ENCODE peak calls at places on chromosomes 3 and 15, in six cellular contexts. One of them, this sample, is unnamed.

GRCh38 chr3:46847744-46848143 is 15.5 kb downstream of the MYL3 start:
- DNase-seq in T-helper 2 cell: no peak
- DNase-seq in stimulated activated CD4-positive, alpha-beta T cell treated with anti-CD3 and anti-CD28 coated beads, Interleukin-15, amount 100 ng/mL, for 1 hour: no peak
- DNase-seq in HEK293T: no peak
- DNase-seq in A172: no peak
- DNase-seq in GM20000: no peak
- DNase-seq in this sample: no peak

GRCh38 chr3:103002447-103002846 is 567.6 kb downstream of the ZPLD1 start:
- DNase-seq in T-helper 2 cell: no peak
- DNase-seq in stimulated activated CD4-positive, alpha-beta T cell treated with anti-CD3 and anti-CD28 coated beads, Interleukin-15, amount 100 ng/mL, for 1 hour: no peak
- DNase-seq in HEK293T: no peak
- DNase-seq in A172: peak
- DNase-seq in GM20000: no peak
- DNase-seq in this sample: no peak

GRCh38 chr15:51333571-51333970 is 4.8 kb downstream of the CYP19A1 start:
- DNase-seq in T-helper 2 cell: no peak
- DNase-seq in stimulated activated CD4-positive, alpha-beta T cell treated with anti-CD3 and anti-CD28 coated beads, Interleukin-15, amount 100 ng/mL, for 1 hour: no peak
- DNase-seq in HEK293T: no peak
- DNase-seq in A172: no peak
- DNase-seq in GM20000: no peak
- DNase-seq in this sample: no peak

GRCh38 chr3:129271674-129272073 is 7.0 kb upstream of the HMCES start:
- DNase-seq in T-helper 2 cell: no peak
- DNase-seq in stimulated activated CD4-positive, alpha-beta T cell treated with anti-CD3 and anti-CD28 coated beads, Interleukin-15, amount 100 ng/mL, for 1 hour: no peak
- DNase-seq in HEK293T: no peak
- DNase-seq in A172: no peak
- DNase-seq in GM20000: no peak
- DNase-seq in this sample: no peak

GRCh38 chr3:36669763-36670162 is 94.6 kb downstream of the DCLK3 start:
- DNase-seq in T-helper 2 cell: no peak
- DNase-seq in stimulated activated CD4-positive, alpha-beta T cell treated with anti-CD3 and anti-CD28 coated beads, Interleukin-15, amount 100 ng/mL, for 1 hour: no peak
- DNase-seq in HEK293T: no peak
- DNase-seq in A172: no peak
- DNase-seq in GM20000: no peak
- DNase-seq in this sample: no peak

GRCh38 chr15:58684036-58684700 is 65.3 kb downstream of the ADAM10 start:
- DNase-seq in T-helper 2 cell: no peak
- DNase-seq in stimulated activated CD4-positive, alpha-beta T cell treated with anti-CD3 and anti-CD28 coated beads, Interleukin-15, amount 100 ng/mL, for 1 hour: no peak
- DNase-seq in HEK293T: no peak
- DNase-seq in A172: no peak
- DNase-seq in GM20000: no peak
- DNase-seq in this sample: no peak

GRCh38 chr3:58704745-58705144 is 38.2 kb upstream of the FAM3D start:
- DNase-seq in T-helper 2 cell: no peak
- DNase-seq in stimulated activated CD4-positive, alpha-beta T cell treated with anti-CD3 and anti-CD28 coated beads, Interleukin-15, amount 100 ng/mL, for 1 hour: no peak
- DNase-seq in HEK293T: no peak
- DNase-seq in A172: no peak
- DNase-seq in GM20000: no peak
- DNase-seq in this sample: no peak

GRCh38 chr3:111809196-111809595 is 49.9 kb upstream of the PHLDB2 start:
- DNase-seq in T-helper 2 cell: no peak
- DNase-seq in stimulated activated CD4-positive, alpha-beta T cell treated with anti-CD3 and anti-CD28 coated beads, Interleukin-15, amount 100 ng/mL, for 1 hour: no peak
- DNase-seq in HEK293T: no peak
- DNase-seq in A172: peak
- DNase-seq in GM20000: no peak
- DNase-seq in this sample: no peak

GRCh38 chr3:179745109-179745508 is 92.3 kb downstream of the USP13 start:
- DNase-seq in T-helper 2 cell: no peak
- DNase-seq in stimulated activated CD4-positive, alpha-beta T cell treated with anti-CD3 and anti-CD28 coated beads, Interleukin-15, amount 100 ng/mL, for 1 hour: no peak
- DNase-seq in HEK293T: no peak
- DNase-seq in A172: no peak
- DNase-seq in GM20000: no peak
- DNase-seq in this sample: no peak

GRCh38 chr3:189258261-189258660 is 86.5 kb downstream of the TPRG1 start:
- DNase-seq in T-helper 2 cell: no peak
- DNase-seq in stimulated activated CD4-positive, alpha-beta T cell treated with anti-CD3 and anti-CD28 coated beads, Interleukin-15, amount 100 ng/mL, for 1 hour: no peak
- DNase-seq in HEK293T: no peak
- DNase-seq in A172: no peak
- DNase-seq in GM20000: no peak
- DNase-seq in this sample: no peak

GRCh38 chr15:32669870-32670623 is 28.5 kb downstream of the SCG5 start:
- DNase-seq in T-helper 2 cell: no peak
- DNase-seq in stimulated activated CD4-positive, alpha-beta T cell treated with anti-CD3 and anti-CD28 coated beads, Interleukin-15, amount 100 ng/mL, for 1 hour: no peak
- DNase-seq in HEK293T: no peak
- DNase-seq in A172: no peak
- DNase-seq in GM20000: no peak
- DNase-seq in this sample: no peak

GRCh38 chr3:10950476-10951294 is 41.9 kb upstream of the SLC6A1 start:
- DNase-seq in T-helper 2 cell: no peak
- DNase-seq in stimulated activated CD4-positive, alpha-beta T cell treated with anti-CD3 and anti-CD28 coated beads, Interleukin-15, amount 100 ng/mL, for 1 hour: no peak
- DNase-seq in HEK293T: peak
- DNase-seq in A172: peak
- DNase-seq in GM20000: no peak
- DNase-seq in this sample: no peak

GRCh38 chr3:56799251-56799882 is 2.4 kb downstream of the ARHGEF3 start:
- DNase-seq in T-helper 2 cell: no peak
- DNase-seq in stimulated activated CD4-positive, alpha-beta T cell treated with anti-CD3 and anti-CD28 coated beads, Interleukin-15, amount 100 ng/mL, for 1 hour: no peak
- DNase-seq in HEK293T: no peak
- DNase-seq in A172: peak
- DNase-seq in GM20000: peak
- DNase-seq in this sample: peak

GRCh38 chr3:160027541-160028195 is 39.0 kb downstream of the IL12A start:
- DNase-seq in T-helper 2 cell: no peak
- DNase-seq in stimulated activated CD4-positive, alpha-beta T cell treated with anti-CD3 and anti-CD28 coated beads, Interleukin-15, amount 100 ng/mL, for 1 hour: no peak
- DNase-seq in HEK293T: no peak
- DNase-seq in A172: peak
- DNase-seq in GM20000: peak
- DNase-seq in this sample: peak

GRCh38 chr15:32718822-32719716 is 1.3 kb downstream of the GREM1 start:
- DNase-seq in T-helper 2 cell: no peak
- DNase-seq in stimulated activated CD4-positive, alpha-beta T cell treated with anti-CD3 and anti-CD28 coated beads, Interleukin-15, amount 100 ng/mL, for 1 hour: no peak
- DNase-seq in HEK293T: no peak
- DNase-seq in A172: no peak
- DNase-seq in GM20000: peak
- DNase-seq in this sample: no peak

GRCh38 chr3:161508852-161509477 is 12.4 kb downstream of the OTOL1 start:
- DNase-seq in T-helper 2 cell: no peak
- DNase-seq in stimulated activated CD4-positive, alpha-beta T cell treated with anti-CD3 and anti-CD28 coated beads, Interleukin-15, amount 100 ng/mL, for 1 hour: no peak
- DNase-seq in HEK293T: peak
- DNase-seq in A172: no peak
- DNase-seq in GM20000: peak
- DNase-seq in this sample: peak

GRCh38 chr3:52443791-52444687 is 864 bp downstream of the SEMA3G start:
- DNase-seq in T-helper 2 cell: no peak
- DNase-seq in stimulated activated CD4-positive, alpha-beta T cell treated with anti-CD3 and anti-CD28 coated beads, Interleukin-15, amount 100 ng/mL, for 1 hour: no peak
- DNase-seq in HEK293T: no peak
- DNase-seq in A172: no peak
- DNase-seq in GM20000: no peak
- DNase-seq in this sample: no peak

GRCh38 chr3:4672727-4673126 is 179.6 kb downstream of the ITPR1 start:
- DNase-seq in T-helper 2 cell: no peak
- DNase-seq in stimulated activated CD4-positive, alpha-beta T cell treated with anti-CD3 and anti-CD28 coated beads, Interleukin-15, amount 100 ng/mL, for 1 hour: no peak
- DNase-seq in HEK293T: no peak
- DNase-seq in A172: no peak
- DNase-seq in GM20000: no peak
- DNase-seq in this sample: no peak

GRCh38 chr3:37993811-37994638 is 3.4 kb downstream of the VILL start:
- DNase-seq in T-helper 2 cell: no peak
- DNase-seq in stimulated activated CD4-positive, alpha-beta T cell treated with anti-CD3 and anti-CD28 coated beads, Interleukin-15, amount 100 ng/mL, for 1 hour: peak
- DNase-seq in HEK293T: peak
- DNase-seq in A172: no peak
- DNase-seq in GM20000: peak
- DNase-seq in this sample: peak

GRCh38 chr15:41281236-41281635 is 50.2 kb downstream of the CHP1 start:
- DNase-seq in T-helper 2 cell: no peak
- DNase-seq in stimulated activated CD4-positive, alpha-beta T cell treated with anti-CD3 and anti-CD28 coated beads, Interleukin-15, amount 100 ng/mL, for 1 hour: no peak
- DNase-seq in HEK293T: no peak
- DNase-seq in A172: peak
- DNase-seq in GM20000: no peak
- DNase-seq in this sample: no peak

GRCh38 chr3:6439824-6440223 is 421.1 kb upstream of the GRM7 start:
- DNase-seq in T-helper 2 cell: no peak
- DNase-seq in stimulated activated CD4-positive, alpha-beta T cell treated with anti-CD3 and anti-CD28 coated beads, Interleukin-15, amount 100 ng/mL, for 1 hour: no peak
- DNase-seq in HEK293T: no peak
- DNase-seq in A172: no peak
- DNase-seq in GM20000: no peak
- DNase-seq in this sample: no peak

GRCh38 chr15:85910796-85911195 is 116.1 kb upstream of the KLHL25 start:
- DNase-seq in T-helper 2 cell: no peak
- DNase-seq in stimulated activated CD4-positive, alpha-beta T cell treated with anti-CD3 and anti-CD28 coated beads, Interleukin-15, amount 100 ng/mL, for 1 hour: no peak
- DNase-seq in HEK293T: no peak
- DNase-seq in A172: no peak
- DNase-seq in GM20000: no peak
- DNase-seq in this sample: no peak

GRCh38 chr3:111324645-111325044 is 217.4 kb upstream of the CD96 start:
- DNase-seq in T-helper 2 cell: no peak
- DNase-seq in stimulated activated CD4-positive, alpha-beta T cell treated with anti-CD3 and anti-CD28 coated beads, Interleukin-15, amount 100 ng/mL, for 1 hour: no peak
- DNase-seq in HEK293T: no peak
- DNase-seq in A172: peak
- DNase-seq in GM20000: no peak
- DNase-seq in this sample: no peak

GRCh38 chr3:131494706-131495105 is 8.1 kb downstream of the MRPL3 start:
- DNase-seq in T-helper 2 cell: no peak
- DNase-seq in stimulated activated CD4-positive, alpha-beta T cell treated with anti-CD3 and anti-CD28 coated beads, Interleukin-15, amount 100 ng/mL, for 1 hour: no peak
- DNase-seq in HEK293T: no peak
- DNase-seq in A172: no peak
- DNase-seq in GM20000: no peak
- DNase-seq in this sample: no peak

GRCh38 chr3:131421301-131421700 is 39.7 kb downstream of the NUDT16 start:
- DNase-seq in T-helper 2 cell: no peak
- DNase-seq in stimulated activated CD4-positive, alpha-beta T cell treated with anti-CD3 and anti-CD28 coated beads, Interleukin-15, amount 100 ng/mL, for 1 hour: no peak
- DNase-seq in HEK293T: no peak
- DNase-seq in A172: no peak
- DNase-seq in GM20000: no peak
- DNase-seq in this sample: no peak

This sample was measured in MM.1S.